ENCODE peak calls at places on chromosomes 2 and 18, in eight cellular contexts. One of them, this sample, is unnamed.

GRCh38 chr2:191218292-191218898 is 26.8 kb upstream of the MYO1B start:
- DNase-seq in WERI-Rb-1: peak; percentile 71
- DNase-seq in SK-N-SH: peak; percentile 48
- DNase-seq in stomach: peak; percentile 51
- DNase-seq in Peyer's patch: peak; percentile 65
- DNase-seq in sigmoid colon: no peak
- DNase-seq in lower lobe of right lung: no peak
- DNase-seq in lung: peak; percentile 50
- DNase-seq in this sample: no peak

GRCh38 chr2:203396667-203397066 is 68.5 kb downstream of the ABI2 start:
- DNase-seq in WERI-Rb-1: peak; percentile 39
- DNase-seq in SK-N-SH: peak; percentile 16
- DNase-seq in stomach: no peak
- DNase-seq in Peyer's patch: no peak
- DNase-seq in sigmoid colon: no peak
- DNase-seq in lower lobe of right lung: no peak
- DNase-seq in lung: no peak
- DNase-seq in this sample: no peak

GRCh38 chr18:10166164-10166807 is 252.5 kb downstream of the VAPA start:
- DNase-seq in WERI-Rb-1: no peak
- DNase-seq in SK-N-SH: no peak
- DNase-seq in stomach: no peak
- DNase-seq in Peyer's patch: no peak
- DNase-seq in sigmoid colon: no peak
- DNase-seq in lower lobe of right lung: no peak
- DNase-seq in lung: no peak
- DNase-seq in this sample: no peak

GRCh38 chr2:191910518-191910917 is 63.6 kb upstream of the CAVIN2 start:
- DNase-seq in WERI-Rb-1: no peak
- DNase-seq in SK-N-SH: no peak
- DNase-seq in stomach: no peak
- DNase-seq in Peyer's patch: no peak
- DNase-seq in sigmoid colon: no peak
- DNase-seq in lower lobe of right lung: no peak
- DNase-seq in lung: no peak
- DNase-seq in this sample: no peak

GRCh38 chr18:48815182-48815520 is 135.6 kb downstream of the SMAD7 start:
- DNase-seq in WERI-Rb-1: no peak
- DNase-seq in SK-N-SH: no peak
- DNase-seq in stomach: no peak
- DNase-seq in Peyer's patch: peak; percentile 8
- DNase-seq in sigmoid colon: no peak
- DNase-seq in lower lobe of right lung: no peak
- DNase-seq in lung: no peak
- DNase-seq in this sample: peak; percentile 2

GRCh38 chr2:10258326-10258725 is 44.4 kb upstream of the HPCAL1 start:
- DNase-seq in WERI-Rb-1: no peak
- DNase-seq in SK-N-SH: no peak
- DNase-seq in stomach: no peak
- DNase-seq in Peyer's patch: no peak
- DNase-seq in sigmoid colon: peak; percentile 21
- DNase-seq in lower lobe of right lung: no peak
- DNase-seq in lung: no peak
- DNase-seq in this sample: no peak

GRCh38 chr18:37533647-37534565 is 31.7 kb downstream of the CELF4 start:
- DNase-seq in WERI-Rb-1: peak; percentile 20
- DNase-seq in SK-N-SH: no peak
- DNase-seq in stomach: no peak
- DNase-seq in Peyer's patch: no peak
- DNase-seq in sigmoid colon: no peak
- DNase-seq in lower lobe of right lung: no peak
- DNase-seq in lung: no peak
- DNase-seq in this sample: no peak

GRCh38 chr2:208352644-208353567 is 53.7 kb upstream of the PTH2R start:
- DNase-seq in WERI-Rb-1: no peak
- DNase-seq in SK-N-SH: no peak
- DNase-seq in stomach: no peak
- DNase-seq in Peyer's patch: no peak
- DNase-seq in sigmoid colon: no peak
- DNase-seq in lower lobe of right lung: no peak
- DNase-seq in lung: no peak
- DNase-seq in this sample: no peak

GRCh38 chr18:6150481-6150880 is 255.2 kb upstream of the TMEM200C start:
- DNase-seq in WERI-Rb-1: no peak
- DNase-seq in SK-N-SH: no peak
- DNase-seq in stomach: no peak
- DNase-seq in Peyer's patch: no peak
- DNase-seq in sigmoid colon: no peak
- DNase-seq in lower lobe of right lung: no peak
- DNase-seq in lung: no peak
- DNase-seq in this sample: no peak

GRCh38 chr2:150214626-150215025 is 272.8 kb downstream of the RND3 start:
- DNase-seq in WERI-Rb-1: no peak
- DNase-seq in SK-N-SH: no peak
- DNase-seq in stomach: no peak
- DNase-seq in Peyer's patch: no peak
- DNase-seq in sigmoid colon: no peak
- DNase-seq in lower lobe of right lung: no peak
- DNase-seq in lung: no peak
- DNase-seq in this sample: no peak

GRCh38 chr2:225584821-225585220 is 185.3 kb downstream of the NYAP2 start:
- DNase-seq in WERI-Rb-1: no peak
- DNase-seq in SK-N-SH: peak; percentile 53
- DNase-seq in stomach: no peak
- DNase-seq in Peyer's patch: no peak
- DNase-seq in sigmoid colon: no peak
- DNase-seq in lower lobe of right lung: no peak
- DNase-seq in lung: no peak
- DNase-seq in this sample: no peak

GRCh38 chr2:99818842-99819241 is 323.5 kb downstream of the AFF3 start:
- DNase-seq in WERI-Rb-1: no peak
- DNase-seq in SK-N-SH: peak; percentile 30
- DNase-seq in stomach: no peak
- DNase-seq in Peyer's patch: no peak
- DNase-seq in sigmoid colon: no peak
- DNase-seq in lower lobe of right lung: no peak
- DNase-seq in lung: no peak
- DNase-seq in this sample: no peak

GRCh38 chr2:54512663-54513363 is 56.7 kb downstream of the SPTBN1 start:
- DNase-seq in WERI-Rb-1: no peak
- DNase-seq in SK-N-SH: no peak
- DNase-seq in stomach: no peak
- DNase-seq in Peyer's patch: no peak
- DNase-seq in sigmoid colon: no peak
- DNase-seq in lower lobe of right lung: no peak
- DNase-seq in lung: no peak
- DNase-seq in this sample: no peak

GRCh38 chr18:39523281-39523680 is 1957.7 kb upstream of the CELF4 start:
- DNase-seq in WERI-Rb-1: no peak
- DNase-seq in SK-N-SH: no peak
- DNase-seq in stomach: no peak
- DNase-seq in Peyer's patch: no peak
- DNase-seq in sigmoid colon: no peak
- DNase-seq in lower lobe of right lung: no peak
- DNase-seq in lung: no peak
- DNase-seq in this sample: no peak

DNA sequence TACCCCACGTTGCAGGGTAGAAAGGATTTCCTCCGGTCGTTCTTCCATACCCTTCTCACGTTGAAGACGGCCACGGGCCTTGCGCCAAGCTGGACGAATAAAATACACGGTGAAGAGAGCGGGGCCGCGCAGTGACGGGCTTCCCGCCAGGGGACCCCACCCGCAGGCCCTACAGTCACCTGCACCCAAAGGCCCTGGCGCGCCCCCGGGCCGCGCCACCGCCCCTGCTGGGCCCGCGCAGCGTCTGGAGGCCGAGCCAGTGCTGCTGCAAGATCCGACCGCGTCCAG is 199 bp downstream of the FBXO15 start:
- DNase-seq in WERI-Rb-1: no peak
- DNase-seq in SK-N-SH: no peak
- DNase-seq in stomach: no peak
- DNase-seq in Peyer's patch: no peak
- DNase-seq in sigmoid colon: no peak
- DNase-seq in lower lobe of right lung: no peak
- DNase-seq in lung: no peak
- DNase-seq in this sample: no peak
- TF ChIP-seq CTCF in WERI-Rb-1: peak; percentile 9
- TF ChIP-seq CTCF in SK-N-SH: no peak
- TF ChIP-seq CTCF in stomach: no peak
- TF ChIP-seq CTCF in Peyer's patch: no peak
- TF ChIP-seq CTCF in sigmoid colon: no peak
- TF ChIP-seq CTCF in lower lobe of right lung: no peak
- TF ChIP-seq CTCF in lung: no peak
- TF ChIP-seq CTCF in this sample: no peak

GRCh38 chr2:157421964-157422363 is 21.9 kb downstream of the CYTIP start:
- DNase-seq in WERI-Rb-1: no peak
- DNase-seq in SK-N-SH: no peak
- DNase-seq in stomach: no peak
- DNase-seq in Peyer's patch: no peak
- DNase-seq in sigmoid colon: no peak
- DNase-seq in lower lobe of right lung: no peak
- DNase-seq in lung: no peak
- DNase-seq in this sample: no peak

GRCh38 chr2:157418215-157418614 is 25.7 kb downstream of the CYTIP start:
- DNase-seq in WERI-Rb-1: no peak
- DNase-seq in SK-N-SH: no peak
- DNase-seq in stomach: no peak
- DNase-seq in Peyer's patch: no peak
- DNase-seq in sigmoid colon: no peak
- DNase-seq in lower lobe of right lung: no peak
- DNase-seq in lung: no peak
- DNase-seq in this sample: no peak

GRCh38 chr2:157421377-157421944 is 22.4 kb downstream of the CYTIP start:
- DNase-seq in WERI-Rb-1: no peak
- DNase-seq in SK-N-SH: no peak
- DNase-seq in stomach: no peak
- DNase-seq in Peyer's patch: no peak
- DNase-seq in sigmoid colon: no peak
- DNase-seq in lower lobe of right lung: no peak
- DNase-seq in lung: no peak
- DNase-seq in this sample: no peak

GRCh38 chr2:157420771-157421323 is 23.0 kb downstream of the CYTIP start:
- DNase-seq in WERI-Rb-1: no peak
- DNase-seq in SK-N-SH: no peak
- DNase-seq in stomach: no peak
- DNase-seq in Peyer's patch: no peak
- DNase-seq in sigmoid colon: no peak
- DNase-seq in lower lobe of right lung: no peak
- DNase-seq in lung: no peak
- DNase-seq in this sample: no peak

GRCh38 chr2:157419031-157419580 is 24.8 kb downstream of the CYTIP start:
- DNase-seq in WERI-Rb-1: no peak
- DNase-seq in SK-N-SH: no peak
- DNase-seq in stomach: no peak
- DNase-seq in Peyer's patch: peak; percentile 48
- DNase-seq in sigmoid colon: no peak
- DNase-seq in lower lobe of right lung: no peak
- DNase-seq in lung: no peak
- DNase-seq in this sample: no peak
- H3K36me3 ChIP-seq in WERI-Rb-1: no peaks in the 10 kb centered on the region
- H3K36me3 ChIP-seq in SK-N-SH: no peaks in the 10 kb centered on the region
- H3K36me3 ChIP-seq in stomach: no peaks in the 10 kb centered on the region
- H3K36me3 ChIP-seq in Peyer's patch: peaks cover 9% of the 10 kb centered on the region
- H3K36me3 ChIP-seq in sigmoid colon: no peaks in the 10 kb centered on the region
- H3K36me3 ChIP-seq in lower lobe of right lung: no peaks in the 10 kb centered on the region
- H3K36me3 ChIP-seq in lung: no peaks in the 10 kb centered on the region
- H3K36me3 ChIP-seq in this sample: no peaks in the 10 kb centered on the region

GRCh38 chr2:152929628-152930027 is 211.2 kb downstream of the ARL6IP6 start:
- DNase-seq in WERI-Rb-1: no peak
- DNase-seq in SK-N-SH: no peak
- DNase-seq in stomach: no peak
- DNase-seq in Peyer's patch: no peak
- DNase-seq in sigmoid colon: no peak
- DNase-seq in lower lobe of right lung: no peak
- DNase-seq in lung: no peak
- DNase-seq in this sample: no peak

GRCh38 chr2:152924722-152925121 is 206.3 kb downstream of the ARL6IP6 start:
- DNase-seq in WERI-Rb-1: no peak
- DNase-seq in SK-N-SH: no peak
- DNase-seq in stomach: no peak
- DNase-seq in Peyer's patch: no peak
- DNase-seq in sigmoid colon: peak; percentile 79
- DNase-seq in lower lobe of right lung: peak; percentile 54
- DNase-seq in lung: peak; percentile 70
- DNase-seq in this sample: no peak

GRCh38 chr2:152920846-152921245 is 202.4 kb downstream of the ARL6IP6 start:
- DNase-seq in WERI-Rb-1: no peak
- DNase-seq in SK-N-SH: no peak
- DNase-seq in stomach: no peak
- DNase-seq in Peyer's patch: no peak
- DNase-seq in sigmoid colon: peak; percentile 66
- DNase-seq in lower lobe of right lung: no peak
- DNase-seq in lung: no peak
- DNase-seq in this sample: no peak

GRCh38 chr2:152924219-152924618 is 205.8 kb downstream of the ARL6IP6 start:
- DNase-seq in WERI-Rb-1: no peak
- DNase-seq in SK-N-SH: no peak
- DNase-seq in stomach: no peak
- DNase-seq in Peyer's patch: no peak
- DNase-seq in sigmoid colon: no peak
- DNase-seq in lower lobe of right lung: no peak
- DNase-seq in lung: no peak
- DNase-seq in this sample: no peak

GRCh38 chr2:152925540-152926448 is 207.4 kb downstream of the ARL6IP6 start:
- DNase-seq in WERI-Rb-1: peak; percentile 87
- DNase-seq in SK-N-SH: peak; percentile 51
- DNase-seq in stomach: peak; percentile 33
- DNase-seq in Peyer's patch: peak; percentile 67
- DNase-seq in sigmoid colon: peak; percentile 84
- DNase-seq in lower lobe of right lung: peak; percentile 60
- DNase-seq in lung: peak; percentile 60
- DNase-seq in this sample: peak; percentile 70
- TF ChIP-seq CTCF in WERI-Rb-1: peak; percentile 83
- TF ChIP-seq CTCF in SK-N-SH: peak; percentile 79
- TF ChIP-seq CTCF in stomach: peak; percentile 30
- TF ChIP-seq CTCF in Peyer's patch: peak; percentile 63
- TF ChIP-seq CTCF in sigmoid colon: peak; percentile 55
- TF ChIP-seq CTCF in lower lobe of right lung: peak; percentile 60
- TF ChIP-seq CTCF in lung: peak; percentile 19
- TF ChIP-seq CTCF in this sample: peak; percentile 63

GRCh38 chr2:13542061-13542460 is 825.3 kb downstream of the TRIB2 start:
- DNase-seq in WERI-Rb-1: no peak
- DNase-seq in SK-N-SH: no peak
- DNase-seq in stomach: no peak
- DNase-seq in Peyer's patch: no peak
- DNase-seq in sigmoid colon: no peak
- DNase-seq in lower lobe of right lung: no peak
- DNase-seq in lung: no peak
- DNase-seq in this sample: no peak
- H3K36me3 ChIP-seq in WERI-Rb-1: no peaks in the 10 kb centered on the region
- H3K36me3 ChIP-seq in SK-N-SH: no peaks in the 10 kb centered on the region
- H3K36me3 ChIP-seq in stomach: no peaks in the 10 kb centered on the region
- H3K36me3 ChIP-seq in Peyer's patch: no peaks in the 10 kb centered on the region
- H3K36me3 ChIP-seq in sigmoid colon: no peaks in the 10 kb centered on the region
- H3K36me3 ChIP-seq in lower lobe of right lung: no peaks in the 10 kb centered on the region
- H3K36me3 ChIP-seq in lung: no peaks in the 10 kb centered on the region
- H3K36me3 ChIP-seq in this sample: no peaks in the 10 kb centered on the region

GRCh38 chr18:76495435-76496199 is 575 bp upstream of the ZNF516 start:
- DNase-seq in WERI-Rb-1: peak; percentile 59
- DNase-seq in SK-N-SH: peak; percentile 59
- DNase-seq in stomach: no peak
- DNase-seq in Peyer's patch: peak; percentile 62
- DNase-seq in sigmoid colon: peak; percentile 77
- DNase-seq in lower lobe of right lung: no peak
- DNase-seq in lung: no peak
- DNase-seq in this sample: peak; percentile 77
- TF ChIP-seq CTCF in WERI-Rb-1: peak; percentile 8
- TF ChIP-seq CTCF in SK-N-SH: no peak
- TF ChIP-seq CTCF in stomach: no peak
- TF ChIP-seq CTCF in Peyer's patch: no peak
- TF ChIP-seq CTCF in sigmoid colon: no peak
- TF ChIP-seq CTCF in lower lobe of right lung: no peak
- TF ChIP-seq CTCF in lung: no peak
- TF ChIP-seq CTCF in this sample: no peak